ENCODE peak calls at places on chromosomes 7 and 10, in seven cellular contexts. One of them, this sample, is unnamed.

GRCh38 chr7:121102619-121103018 is 114.1 kb downstream of the CPED1 start:
- DNase-seq in neuronal stem cell: no peak
- DNase-seq in IMR-90: no peak
- DNase-seq in mesendoderm: peak; percentile 55
- DNase-seq in H9: peak; percentile 36
- DNase-seq in trophoblast cell: peak; percentile 86
- DNase-seq in mesenchymal stem cell: no peak
- DNase-seq in this sample: no peak

GRCh38 chr7:53315986-53316385 is 280.6 kb downstream of the POM121L12 start:
- DNase-seq in neuronal stem cell: no peak
- DNase-seq in IMR-90: no peak
- DNase-seq in mesendoderm: peak; percentile 74
- DNase-seq in H9: no peak
- DNase-seq in trophoblast cell: peak; percentile 92
- DNase-seq in mesenchymal stem cell: no peak
- DNase-seq in this sample: no peak

GRCh38 chr7:82443801-82444219 is 233 bp upstream of the CACNA2D1 start:
- DNase-seq in neuronal stem cell: peak; percentile 59
- DNase-seq in IMR-90: peak; percentile 91
- DNase-seq in mesendoderm: peak; percentile 93
- DNase-seq in H9: peak; percentile 84
- DNase-seq in trophoblast cell: peak; percentile 9
- DNase-seq in mesenchymal stem cell: peak; percentile 91
- DNase-seq in this sample: no peak

GRCh38 chr10:79982486-79982800 is 33.5 kb upstream of the SFTPD start:
- DNase-seq in neuronal stem cell: no peak
- DNase-seq in IMR-90: no peak
- DNase-seq in mesendoderm: no peak
- DNase-seq in H9: no peak
- DNase-seq in trophoblast cell: no peak
- DNase-seq in mesenchymal stem cell: no peak
- DNase-seq in this sample: no peak

GRCh38 chr10:29470843-29471482 is 163.8 kb downstream of the SVIL start:
- DNase-seq in neuronal stem cell: no peak
- DNase-seq in IMR-90: no peak
- DNase-seq in mesendoderm: peak; percentile 25
- DNase-seq in H9: no peak
- DNase-seq in trophoblast cell: no peak
- DNase-seq in mesenchymal stem cell: no peak
- DNase-seq in this sample: no peak

GRCh38 chr7:26861050-26861449 is 3.3 kb downstream of the SKAP2 start:
- DNase-seq in neuronal stem cell: no peak
- DNase-seq in IMR-90: no peak
- DNase-seq in mesendoderm: no peak
- DNase-seq in H9: no peak
- DNase-seq in trophoblast cell: no peak
- DNase-seq in mesenchymal stem cell: no peak
- DNase-seq in this sample: no peak

GRCh38 chr10:82282782-82283456 is 407.9 kb downstream of the NRG3 start:
- DNase-seq in neuronal stem cell: no peak
- DNase-seq in IMR-90: no peak
- DNase-seq in mesendoderm: no peak
- DNase-seq in H9: no peak
- DNase-seq in trophoblast cell: no peak
- DNase-seq in mesenchymal stem cell: peak; percentile 45
- DNase-seq in this sample: no peak

GRCh38 chr7:64886956-64887545 is 16.0 kb upstream of the ZNF273 start:
- DNase-seq in neuronal stem cell: no peak
- DNase-seq in IMR-90: no peak
- DNase-seq in mesendoderm: no peak
- DNase-seq in H9: peak; percentile 5
- DNase-seq in trophoblast cell: no peak
- DNase-seq in mesenchymal stem cell: no peak
- DNase-seq in this sample: no peak

GRCh38 chr10:35079763-35080162 is 10.4 kb downstream of the CUL2 start:
- DNase-seq in neuronal stem cell: no peak
- DNase-seq in IMR-90: peak; percentile 89
- DNase-seq in mesendoderm: no peak
- DNase-seq in H9: no peak
- DNase-seq in trophoblast cell: peak; percentile 73
- DNase-seq in mesenchymal stem cell: peak; percentile 89
- DNase-seq in this sample: no peak

GRCh38 chr7:100423315-100423714 is 5.2 kb downstream of the ZCWPW1 start:
- DNase-seq in neuronal stem cell: no peak
- DNase-seq in IMR-90: no peak
- DNase-seq in mesendoderm: no peak
- DNase-seq in H9: no peak
- DNase-seq in trophoblast cell: no peak
- DNase-seq in mesenchymal stem cell: no peak
- DNase-seq in this sample: no peak

GRCh38 chr10:88478256-88478655 is 104.9 kb downstream of the RNLS start:
- DNase-seq in neuronal stem cell: no peak
- DNase-seq in IMR-90: no peak
- DNase-seq in mesendoderm: no peak
- DNase-seq in H9: no peak
- DNase-seq in trophoblast cell: peak; percentile 54
- DNase-seq in mesenchymal stem cell: no peak
- DNase-seq in this sample: no peak

GRCh38 chr7:44537442-44537841 is 3.7 kb downstream of the NPC1L1 start:
- DNase-seq in neuronal stem cell: no peak
- DNase-seq in IMR-90: no peak
- DNase-seq in mesendoderm: no peak
- DNase-seq in H9: no peak
- DNase-seq in trophoblast cell: no peak
- DNase-seq in mesenchymal stem cell: no peak
- DNase-seq in this sample: no peak

GRCh38 chr7:107938448-107939250 is 47.7 kb downstream of the DLD start:
- DNase-seq in neuronal stem cell: no peak
- DNase-seq in IMR-90: no peak
- DNase-seq in mesendoderm: no peak
- DNase-seq in H9: no peak
- DNase-seq in trophoblast cell: peak; percentile 70
- DNase-seq in mesenchymal stem cell: no peak
- DNase-seq in this sample: no peak

GRCh38 chr10:89888647-89889046 is 187.3 kb downstream of the KIF20B start:
- DNase-seq in neuronal stem cell: no peak
- DNase-seq in IMR-90: no peak
- DNase-seq in mesendoderm: no peak
- DNase-seq in H9: no peak
- DNase-seq in trophoblast cell: no peak
- DNase-seq in mesenchymal stem cell: no peak
- DNase-seq in this sample: no peak

GRCh38 chr10:86547291-86547690 is 25.7 kb upstream of the WAPL start:
- DNase-seq in neuronal stem cell: no peak
- DNase-seq in IMR-90: no peak
- DNase-seq in mesendoderm: no peak
- DNase-seq in H9: no peak
- DNase-seq in trophoblast cell: no peak
- DNase-seq in mesenchymal stem cell: peak; percentile 65
- DNase-seq in this sample: no peak

DNA sequence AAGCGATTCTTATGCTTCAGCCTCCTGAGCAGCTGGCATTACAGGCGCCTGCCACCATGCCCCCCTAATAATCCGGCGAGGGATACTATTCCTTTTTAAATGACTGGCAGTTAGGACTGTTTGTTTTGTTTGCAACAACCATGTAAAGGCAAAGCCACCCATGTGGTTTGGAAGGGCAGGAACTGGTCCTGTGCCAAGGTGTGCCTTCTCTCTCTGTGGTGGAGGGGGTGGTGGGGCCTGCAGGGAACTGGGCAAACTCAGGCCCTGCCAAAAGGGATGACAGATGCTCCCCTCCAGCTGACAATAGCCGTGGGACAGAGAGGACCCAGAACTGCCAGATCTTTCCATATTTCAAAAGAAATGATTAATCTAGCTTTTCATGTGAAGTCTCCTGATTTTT is 23.5 kb upstream of the WAPL start:
- DNase-seq in neuronal stem cell: no peak
- DNase-seq in IMR-90: no peak
- DNase-seq in mesendoderm: no peak
- DNase-seq in H9: no peak
- DNase-seq in trophoblast cell: no peak
- DNase-seq in mesenchymal stem cell: no peak
- DNase-seq in this sample: no peak
- H3K18ac ChIP-seq in neuronal stem cell: no peak overlapping the region
- H3K18ac ChIP-seq in IMR-90: no peak overlapping the region
- H3K18ac ChIP-seq in mesendoderm: no peak overlapping the region
- H3K18ac ChIP-seq in H9: no peak overlapping the region
- H3K18ac ChIP-seq in trophoblast cell: no peak overlapping the region
- H3K18ac ChIP-seq in mesenchymal stem cell: no peak overlapping the region
- H3K18ac ChIP-seq in this sample: no peak overlapping the region

GRCh38 chr10:57694956-57695605 is 572.6 kb downstream of the IPMK start:
- DNase-seq in neuronal stem cell: no peak
- DNase-seq in IMR-90: peak; percentile 26
- DNase-seq in mesendoderm: no peak
- DNase-seq in H9: no peak
- DNase-seq in trophoblast cell: no peak
- DNase-seq in mesenchymal stem cell: peak; percentile 26
- DNase-seq in this sample: no peak
- H3K18ac ChIP-seq in neuronal stem cell: no peak overlapping the region
- H3K18ac ChIP-seq in IMR-90: peak overlapping the region; percentile 16
- H3K18ac ChIP-seq in mesendoderm: no peak overlapping the region
- H3K18ac ChIP-seq in H9: no peak overlapping the region
- H3K18ac ChIP-seq in trophoblast cell: no peak overlapping the region
- H3K18ac ChIP-seq in mesenchymal stem cell: no peak overlapping the region
- H3K18ac ChIP-seq in this sample: no peak overlapping the region

DNA sequence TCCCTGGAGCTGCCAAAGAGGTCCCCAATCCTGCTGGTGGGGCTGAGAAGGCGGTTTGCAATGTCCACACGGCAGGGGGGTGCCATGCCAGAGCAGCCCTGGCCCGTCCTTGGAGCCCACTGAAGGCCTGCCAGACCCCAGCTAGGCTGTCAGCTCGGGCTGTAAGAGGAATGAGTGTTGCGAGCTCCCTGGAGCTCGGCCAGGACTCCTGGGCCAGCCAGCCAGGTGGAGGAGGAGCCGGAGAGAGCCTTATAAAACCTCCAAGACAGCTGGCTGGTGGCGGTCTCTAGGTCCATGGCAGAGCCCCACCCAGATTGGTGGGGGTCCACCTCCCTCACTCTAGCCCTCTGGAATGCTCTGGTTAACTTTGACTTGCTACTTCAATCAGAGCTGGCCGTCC is 55.1 kb upstream of the CALN1 start:
- DNase-seq in neuronal stem cell: no peak
- DNase-seq in IMR-90: no peak
- DNase-seq in mesendoderm: no peak
- DNase-seq in H9: no peak
- DNase-seq in trophoblast cell: no peak
- DNase-seq in mesenchymal stem cell: no peak
- DNase-seq in this sample: no peak
- H3K18ac ChIP-seq in neuronal stem cell: no peak overlapping the region
- H3K18ac ChIP-seq in IMR-90: no peak overlapping the region
- H3K18ac ChIP-seq in mesendoderm: no peak overlapping the region
- H3K18ac ChIP-seq in H9: no peak overlapping the region
- H3K18ac ChIP-seq in trophoblast cell: no peak overlapping the region
- H3K18ac ChIP-seq in mesenchymal stem cell: no peak overlapping the region
- H3K18ac ChIP-seq in this sample: no peak overlapping the region

GRCh38 chr10:112461029-112461887 is 14.2 kb downstream of the VTI1A start:
- DNase-seq in neuronal stem cell: no peak
- DNase-seq in IMR-90: peak; percentile 87
- DNase-seq in mesendoderm: peak; percentile 83
- DNase-seq in H9: no peak
- DNase-seq in trophoblast cell: no peak
- DNase-seq in mesenchymal stem cell: peak; percentile 73
- DNase-seq in this sample: no peak
- H3K18ac ChIP-seq in neuronal stem cell: no peak overlapping the region
- H3K18ac ChIP-seq in IMR-90: no peak overlapping the region
- H3K18ac ChIP-seq in mesendoderm: no peak overlapping the region
- H3K18ac ChIP-seq in H9: no peak overlapping the region
- H3K18ac ChIP-seq in trophoblast cell: peak overlapping the region; percentile 22
- H3K18ac ChIP-seq in mesenchymal stem cell: no peak overlapping the region
- H3K18ac ChIP-seq in this sample: no peak overlapping the region

DNA sequence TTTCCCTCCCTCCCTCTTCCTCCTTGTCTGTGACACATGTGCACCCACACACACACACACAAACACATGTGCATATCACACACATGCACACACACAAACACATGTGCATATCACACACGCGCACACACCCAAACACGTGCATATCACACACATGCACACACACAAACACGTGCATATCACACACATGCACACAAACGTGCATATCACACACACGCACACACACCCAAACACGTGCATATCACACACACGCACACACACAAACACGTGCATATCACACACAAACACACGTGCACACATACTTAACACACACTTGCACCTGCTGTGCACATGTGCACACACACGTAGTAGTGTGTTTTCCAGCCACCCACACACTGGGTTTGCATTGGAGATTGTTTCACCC is 29.4 kb upstream of the KNDC1 start:
- DNase-seq in neuronal stem cell: no peak
- DNase-seq in IMR-90: no peak
- DNase-seq in mesendoderm: no peak
- DNase-seq in H9: no peak
- DNase-seq in trophoblast cell: no peak
- DNase-seq in mesenchymal stem cell: no peak
- DNase-seq in this sample: no peak
- H3K18ac ChIP-seq in neuronal stem cell: no peak overlapping the region
- H3K18ac ChIP-seq in IMR-90: no peak overlapping the region
- H3K18ac ChIP-seq in mesendoderm: no peak overlapping the region
- H3K18ac ChIP-seq in H9: no peak overlapping the region
- H3K18ac ChIP-seq in trophoblast cell: no peak overlapping the region
- H3K18ac ChIP-seq in mesenchymal stem cell: no peak overlapping the region
- H3K18ac ChIP-seq in this sample: peak overlapping the region; percentile 7